ENCODE peak calls at places on chromosome 14, in ten cellular contexts. One of them, this sample, is unnamed. For H3K27me3, the result is how much of the 10 kb centered on the place peaks cover.

GRCh38 chr14:36515105-36515593 is 4.9 kb downstream of the NKX2-1 start:
- DNase-seq in psoas muscle: no peak
- DNase-seq in GM06990: no peak
- DNase-seq in left lung: no peak
- DNase-seq in transverse colon: no peak
- DNase-seq in keratinocyte: no peak
- DNase-seq in stomach: no peak
- DNase-seq in bronchial epithelial cell: no peak
- DNase-seq in testis: no peak
- DNase-seq in GM23338: peak
- DNase-seq in this sample: no peak

GRCh38 chr14:100282766-100283419 is 23.4 kb downstream of the SLC25A29 start:
- DNase-seq in psoas muscle: no peak
- DNase-seq in GM06990: no peak
- DNase-seq in left lung: no peak
- DNase-seq in transverse colon: peak
- DNase-seq in keratinocyte: no peak
- DNase-seq in stomach: peak
- DNase-seq in bronchial epithelial cell: peak
- DNase-seq in testis: no peak
- DNase-seq in GM23338: no peak
- DNase-seq in this sample: no peak

GRCh38 chr14:95493976-95494375 is 22.5 kb downstream of the SYNE3 start:
- DNase-seq in psoas muscle: no peak
- DNase-seq in GM06990: no peak
- DNase-seq in left lung: no peak
- DNase-seq in transverse colon: no peak
- DNase-seq in keratinocyte: no peak
- DNase-seq in stomach: no peak
- DNase-seq in bronchial epithelial cell: no peak
- DNase-seq in testis: no peak
- DNase-seq in GM23338: no peak
- DNase-seq in this sample: no peak

GRCh38 chr14:41718477-41719166 is 111.9 kb downstream of the LRFN5 start:
- DNase-seq in psoas muscle: no peak
- DNase-seq in GM06990: no peak
- DNase-seq in left lung: no peak
- DNase-seq in transverse colon: no peak
- DNase-seq in keratinocyte: no peak
- DNase-seq in stomach: no peak
- DNase-seq in bronchial epithelial cell: peak
- DNase-seq in testis: no peak
- DNase-seq in GM23338: no peak
- DNase-seq in this sample: no peak

GRCh38 chr14:77248666-77249065 is 22.3 kb downstream of the NGB start:
- DNase-seq in psoas muscle: no peak
- DNase-seq in GM06990: no peak
- DNase-seq in left lung: no peak
- DNase-seq in transverse colon: no peak
- DNase-seq in keratinocyte: peak
- DNase-seq in stomach: no peak
- DNase-seq in bronchial epithelial cell: peak
- DNase-seq in testis: no peak
- DNase-seq in GM23338: no peak
- DNase-seq in this sample: no peak

GRCh38 chr14:50741571-50741970 is 73.5 kb upstream of the SAV1 start:
- DNase-seq in psoas muscle: no peak
- DNase-seq in GM06990: peak
- DNase-seq in left lung: no peak
- DNase-seq in transverse colon: no peak
- DNase-seq in keratinocyte: no peak
- DNase-seq in stomach: no peak
- DNase-seq in bronchial epithelial cell: peak
- DNase-seq in testis: no peak
- DNase-seq in GM23338: no peak
- DNase-seq in this sample: no peak

GRCh38 chr14:65852689-65853088 is 440.2 kb downstream of the FUT8 start:
- DNase-seq in psoas muscle: no peak
- DNase-seq in GM06990: no peak
- DNase-seq in left lung: no peak
- DNase-seq in transverse colon: no peak
- DNase-seq in keratinocyte: no peak
- DNase-seq in stomach: no peak
- DNase-seq in bronchial epithelial cell: no peak
- DNase-seq in testis: no peak
- DNase-seq in GM23338: no peak
- DNase-seq in this sample: no peak

GRCh38 chr14:36279306-36280244 is 40.9 kb downstream of the MBIP start:
- DNase-seq in psoas muscle: no peak
- DNase-seq in GM06990: no peak
- DNase-seq in left lung: no peak
- DNase-seq in transverse colon: no peak
- DNase-seq in keratinocyte: no peak
- DNase-seq in stomach: no peak
- DNase-seq in bronchial epithelial cell: peak
- DNase-seq in testis: no peak
- DNase-seq in GM23338: peak
- DNase-seq in this sample: no peak

GRCh38 chr14:68526420-68527105 is 266.3 kb downstream of the ZFP36L1 start:
- DNase-seq in psoas muscle: no peak
- DNase-seq in GM06990: no peak
- DNase-seq in left lung: peak
- DNase-seq in transverse colon: no peak
- DNase-seq in keratinocyte: no peak
- DNase-seq in stomach: peak
- DNase-seq in bronchial epithelial cell: peak
- DNase-seq in testis: no peak
- DNase-seq in GM23338: no peak
- DNase-seq in this sample: no peak

DNA sequence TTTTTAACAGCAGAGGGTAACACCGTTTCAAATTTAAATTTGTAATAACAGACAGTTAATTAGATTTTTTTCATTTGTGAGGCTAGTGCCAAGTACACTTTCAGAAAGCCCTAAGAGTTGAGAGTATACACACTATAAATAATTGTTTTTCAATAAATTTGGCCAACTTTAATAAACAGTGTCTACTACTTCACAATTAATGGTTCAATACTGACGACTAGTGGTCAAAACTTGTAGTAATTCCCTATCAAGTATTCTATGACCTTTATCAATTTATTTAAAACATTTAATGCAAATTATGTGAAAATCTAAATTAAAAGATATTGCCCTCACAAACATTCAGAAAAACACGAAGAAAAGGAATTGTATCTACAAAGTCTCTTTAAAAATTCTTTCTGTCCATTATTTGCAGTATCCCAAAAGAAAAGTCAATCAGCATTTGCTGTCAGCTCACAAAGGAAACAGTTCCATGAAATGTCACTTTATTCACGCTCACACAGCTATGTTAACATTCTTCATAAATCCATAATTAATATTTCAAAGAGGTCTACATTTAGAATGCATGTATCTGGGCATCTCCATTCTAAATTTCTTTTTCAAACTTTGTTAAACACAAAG is 91.2 kb downstream of the CEP128 start:
- DNase-seq in psoas muscle: no peak
- DNase-seq in GM06990: no peak
- DNase-seq in left lung: no peak
- DNase-seq in transverse colon: no peak
- DNase-seq in keratinocyte: no peak
- DNase-seq in stomach: no peak
- DNase-seq in bronchial epithelial cell: peak
- DNase-seq in testis: no peak
- DNase-seq in GM23338: peak
- DNase-seq in this sample: peak
- TF ChIP-seq CTCF in psoas muscle: peak
- TF ChIP-seq CTCF in GM06990: peak
- TF ChIP-seq CTCF in left lung: no peak
- TF ChIP-seq CTCF in transverse colon: peak
- TF ChIP-seq CTCF in keratinocyte: peak
- TF ChIP-seq CTCF in stomach: peak
- TF ChIP-seq CTCF in bronchial epithelial cell: no peak
- TF ChIP-seq CTCF in testis: peak
- TF ChIP-seq CTCF in GM23338: peak
- TF ChIP-seq CTCF in this sample: peak

GRCh38 chr14:91381801-91382670 is 35.6 kb downstream of the CCDC88C start:
- DNase-seq in psoas muscle: no peak
- DNase-seq in GM06990: no peak
- DNase-seq in left lung: no peak
- DNase-seq in transverse colon: no peak
- DNase-seq in keratinocyte: no peak
- DNase-seq in stomach: no peak
- DNase-seq in bronchial epithelial cell: no peak
- DNase-seq in testis: no peak
- DNase-seq in GM23338: no peak
- DNase-seq in this sample: no peak

GRCh38 chr14:91378945-91379932 is 38.4 kb downstream of the CCDC88C start:
- DNase-seq in psoas muscle: no peak
- DNase-seq in GM06990: no peak
- DNase-seq in left lung: no peak
- DNase-seq in transverse colon: peak
- DNase-seq in keratinocyte: no peak
- DNase-seq in stomach: no peak
- DNase-seq in bronchial epithelial cell: no peak
- DNase-seq in testis: no peak
- DNase-seq in GM23338: no peak
- DNase-seq in this sample: no peak

GRCh38 chr14:91380116-91380515 is 37.5 kb downstream of the CCDC88C start:
- DNase-seq in psoas muscle: no peak
- DNase-seq in GM06990: no peak
- DNase-seq in left lung: no peak
- DNase-seq in transverse colon: no peak
- DNase-seq in keratinocyte: no peak
- DNase-seq in stomach: no peak
- DNase-seq in bronchial epithelial cell: no peak
- DNase-seq in testis: no peak
- DNase-seq in GM23338: no peak
- DNase-seq in this sample: no peak

GRCh38 chr14:91382712-91383111 is 34.9 kb downstream of the CCDC88C start:
- DNase-seq in psoas muscle: no peak
- DNase-seq in GM06990: no peak
- DNase-seq in left lung: no peak
- DNase-seq in transverse colon: no peak
- DNase-seq in keratinocyte: no peak
- DNase-seq in stomach: no peak
- DNase-seq in bronchial epithelial cell: no peak
- DNase-seq in testis: no peak
- DNase-seq in GM23338: no peak
- DNase-seq in this sample: no peak

GRCh38 chr14:91380610-91381371 is 36.8 kb downstream of the CCDC88C start:
- DNase-seq in psoas muscle: no peak
- DNase-seq in GM06990: no peak
- DNase-seq in left lung: no peak
- DNase-seq in transverse colon: peak
- DNase-seq in keratinocyte: no peak
- DNase-seq in stomach: no peak
- DNase-seq in bronchial epithelial cell: no peak
- DNase-seq in testis: no peak
- DNase-seq in GM23338: no peak
- DNase-seq in this sample: no peak
- H3K27me3 ChIP-seq in psoas muscle: under half
- H3K27me3 ChIP-seq in GM06990: under half
- H3K27me3 ChIP-seq in left lung: under half
- H3K27me3 ChIP-seq in transverse colon: under half
- H3K27me3 ChIP-seq in keratinocyte: under half
- H3K27me3 ChIP-seq in stomach: under half
- H3K27me3 ChIP-seq in bronchial epithelial cell: under half
- H3K27me3 ChIP-seq in testis: under half
- H3K27me3 ChIP-seq in GM23338: under half
- H3K27me3 ChIP-seq in this sample: under half

GRCh38 chr14:103551338-103551762 is 11.1 kb downstream of the BAG5 start:
- DNase-seq in psoas muscle: peak
- DNase-seq in GM06990: no peak
- DNase-seq in left lung: no peak
- DNase-seq in transverse colon: no peak
- DNase-seq in keratinocyte: no peak
- DNase-seq in stomach: no peak
- DNase-seq in bronchial epithelial cell: no peak
- DNase-seq in testis: peak
- DNase-seq in GM23338: no peak
- DNase-seq in this sample: no peak
- H3K4me3 ChIP-seq in psoas muscle: peak
- H3K4me3 ChIP-seq in GM06990: no peak
- H3K4me3 ChIP-seq in left lung: no peak
- H3K4me3 ChIP-seq in transverse colon: no peak
- H3K4me3 ChIP-seq in keratinocyte: peak
- H3K4me3 ChIP-seq in stomach: no peak
- H3K4me3 ChIP-seq in bronchial epithelial cell: no peak
- H3K4me3 ChIP-seq in testis: no peak
- H3K4me3 ChIP-seq in GM23338: no peak
- H3K4me3 ChIP-seq in this sample: no peak

GRCh38 chr14:91439345-91439744 is 21.7 kb upstream of the CCDC88C start:
- DNase-seq in psoas muscle: no peak
- DNase-seq in GM06990: no peak
- DNase-seq in left lung: no peak
- DNase-seq in transverse colon: no peak
- DNase-seq in keratinocyte: no peak
- DNase-seq in stomach: no peak
- DNase-seq in bronchial epithelial cell: no peak
- DNase-seq in testis: no peak
- DNase-seq in GM23338: no peak
- DNase-seq in this sample: no peak
- TF ChIP-seq CTCF in psoas muscle: no peak
- TF ChIP-seq CTCF in GM06990: no peak
- TF ChIP-seq CTCF in left lung: no peak
- TF ChIP-seq CTCF in transverse colon: no peak
- TF ChIP-seq CTCF in keratinocyte: no peak
- TF ChIP-seq CTCF in stomach: no peak
- TF ChIP-seq CTCF in bronchial epithelial cell: no peak
- TF ChIP-seq CTCF in testis: no peak
- TF ChIP-seq CTCF in GM23338: no peak
- TF ChIP-seq CTCF in this sample: no peak